ENCODE peak calls at places on chromosomes 7 and 10, in nine cellular contexts. One of them, this sample, is unnamed.
A peak's percentile ranks its signal among the peaks of the same experiment; 100 is the strongest.

GRCh38 chr7:108030536-108030935 is 27.6 kb upstream of the LAMB1 start:
- DNase-seq in psoas muscle: no peak
- DNase-seq in GM20000: no peak
- DNase-seq in fibroblast of pulmonary artery: no peak
- DNase-seq in Peyer's patch: no peak
- DNase-seq in HepG2: no peak
- DNase-seq in BE2C: no peak
- DNase-seq in GM12865: no peak
- DNase-seq in lower lobe of right lung: no peak
- DNase-seq in this sample: no peak

GRCh38 chr7:13258386-13258785 is 571.0 kb downstream of the ARL4A start:
- DNase-seq in psoas muscle: no peak
- DNase-seq in GM20000: no peak
- DNase-seq in fibroblast of pulmonary artery: no peak
- DNase-seq in Peyer's patch: no peak
- DNase-seq in HepG2: no peak
- DNase-seq in BE2C: no peak
- DNase-seq in GM12865: no peak
- DNase-seq in lower lobe of right lung: no peak
- DNase-seq in this sample: no peak

GRCh38 chr10:87541114-87541513 is 36.4 kb downstream of the MINPP1 start:
- DNase-seq in psoas muscle: no peak
- DNase-seq in GM20000: no peak
- DNase-seq in fibroblast of pulmonary artery: peak; percentile 52
- DNase-seq in Peyer's patch: no peak
- DNase-seq in HepG2: no peak
- DNase-seq in BE2C: no peak
- DNase-seq in GM12865: no peak
- DNase-seq in lower lobe of right lung: no peak
- DNase-seq in this sample: no peak

GRCh38 chr7:148045521-148045920 is 545.0 kb upstream of the C7orf33 start:
- DNase-seq in psoas muscle: no peak
- DNase-seq in GM20000: no peak
- DNase-seq in fibroblast of pulmonary artery: no peak
- DNase-seq in Peyer's patch: no peak
- DNase-seq in HepG2: no peak
- DNase-seq in BE2C: no peak
- DNase-seq in GM12865: no peak
- DNase-seq in lower lobe of right lung: no peak
- DNase-seq in this sample: no peak

GRCh38 chr7:157368955-157369354 is 32.2 kb downstream of the DNAJB6 start:
- DNase-seq in psoas muscle: no peak
- DNase-seq in GM20000: no peak
- DNase-seq in fibroblast of pulmonary artery: no peak
- DNase-seq in Peyer's patch: peak; percentile 29
- DNase-seq in HepG2: no peak
- DNase-seq in BE2C: peak; percentile 20
- DNase-seq in GM12865: no peak
- DNase-seq in lower lobe of right lung: no peak
- DNase-seq in this sample: no peak

GRCh38 chr7:1970895-1971294 is 261.9 kb downstream of the MAD1L1 start:
- DNase-seq in psoas muscle: no peak
- DNase-seq in GM20000: no peak
- DNase-seq in fibroblast of pulmonary artery: no peak
- DNase-seq in Peyer's patch: no peak
- DNase-seq in HepG2: no peak
- DNase-seq in BE2C: peak; percentile 1
- DNase-seq in GM12865: no peak
- DNase-seq in lower lobe of right lung: no peak
- DNase-seq in this sample: no peak

GRCh38 chr10:62815373-62816111 is 624 bp downstream of the EGR2 start:
- DNase-seq in psoas muscle: no peak
- DNase-seq in GM20000: no peak
- DNase-seq in fibroblast of pulmonary artery: no peak
- DNase-seq in Peyer's patch: peak; percentile 57
- DNase-seq in HepG2: no peak
- DNase-seq in BE2C: no peak
- DNase-seq in GM12865: peak; percentile 39
- DNase-seq in lower lobe of right lung: peak; percentile 54
- DNase-seq in this sample: peak; percentile 41

GRCh38 chr10:13649844-13650520 is 63.2 kb downstream of the PRPF18 start:
- DNase-seq in psoas muscle: no peak
- DNase-seq in GM20000: peak; percentile 34
- DNase-seq in fibroblast of pulmonary artery: no peak
- DNase-seq in Peyer's patch: no peak
- DNase-seq in HepG2: no peak
- DNase-seq in BE2C: no peak
- DNase-seq in GM12865: peak; percentile 36
- DNase-seq in lower lobe of right lung: no peak
- DNase-seq in this sample: no peak

GRCh38 chr7:129797224-129797789 is 155.5 kb downstream of the UBE2H start:
- DNase-seq in psoas muscle: no peak
- DNase-seq in GM20000: no peak
- DNase-seq in fibroblast of pulmonary artery: no peak
- DNase-seq in Peyer's patch: no peak
- DNase-seq in HepG2: no peak
- DNase-seq in BE2C: no peak
- DNase-seq in GM12865: no peak
- DNase-seq in lower lobe of right lung: no peak
- DNase-seq in this sample: no peak

GRCh38 chr7:81499262-81500116 is 270.4 kb downstream of the HGF start:
- DNase-seq in psoas muscle: no peak
- DNase-seq in GM20000: peak; percentile 31
- DNase-seq in fibroblast of pulmonary artery: peak; percentile 95
- DNase-seq in Peyer's patch: no peak
- DNase-seq in HepG2: peak; percentile 63
- DNase-seq in BE2C: peak; percentile 50
- DNase-seq in GM12865: peak; percentile 78
- DNase-seq in lower lobe of right lung: no peak
- DNase-seq in this sample: no peak

GRCh38 chr7:111137296-111138195 is 46.6 kb downstream of the LRRN3 start:
- DNase-seq in psoas muscle: no peak
- DNase-seq in GM20000: no peak
- DNase-seq in fibroblast of pulmonary artery: peak; percentile 21
- DNase-seq in Peyer's patch: no peak
- DNase-seq in HepG2: no peak
- DNase-seq in BE2C: peak; percentile 16
- DNase-seq in GM12865: peak; percentile 48
- DNase-seq in lower lobe of right lung: peak; percentile 30
- DNase-seq in this sample: no peak

GRCh38 chr7:25926009-25926408 is 226.0 kb upstream of the NFE2L3 start:
- DNase-seq in psoas muscle: no peak
- DNase-seq in GM20000: no peak
- DNase-seq in fibroblast of pulmonary artery: peak; percentile 42
- DNase-seq in Peyer's patch: no peak
- DNase-seq in HepG2: peak; percentile 10
- DNase-seq in BE2C: no peak
- DNase-seq in GM12865: no peak
- DNase-seq in lower lobe of right lung: no peak
- DNase-seq in this sample: no peak

GRCh38 chr10:71620642-71621041 is 98.9 kb downstream of the C10orf105 start:
- DNase-seq in psoas muscle: no peak
- DNase-seq in GM20000: no peak
- DNase-seq in fibroblast of pulmonary artery: no peak
- DNase-seq in Peyer's patch: no peak
- DNase-seq in HepG2: no peak
- DNase-seq in BE2C: no peak
- DNase-seq in GM12865: no peak
- DNase-seq in lower lobe of right lung: no peak
- DNase-seq in this sample: no peak
- TF ChIP-seq CTCF in psoas muscle: no peak
- TF ChIP-seq CTCF in GM20000: no peak
- TF ChIP-seq CTCF in fibroblast of pulmonary artery: no peak
- TF ChIP-seq CTCF in Peyer's patch: no peak
- TF ChIP-seq CTCF in HepG2: no peak
- TF ChIP-seq CTCF in BE2C: no peak
- TF ChIP-seq CTCF in GM12865: no peak
- TF ChIP-seq CTCF in lower lobe of right lung: no peak
- TF ChIP-seq CTCF in this sample: no peak

GRCh38 chr7:22853674-22854157 is 31.1 kb upstream of the TOMM7 start:
- DNase-seq in psoas muscle: no peak
- DNase-seq in GM20000: no peak
- DNase-seq in fibroblast of pulmonary artery: peak; percentile 33
- DNase-seq in Peyer's patch: peak; percentile 70
- DNase-seq in HepG2: no peak
- DNase-seq in BE2C: no peak
- DNase-seq in GM12865: peak; percentile 80
- DNase-seq in lower lobe of right lung: no peak
- DNase-seq in this sample: no peak
- TF ChIP-seq CTCF in psoas muscle: no peak
- TF ChIP-seq CTCF in GM20000: peak; percentile 22
- TF ChIP-seq CTCF in fibroblast of pulmonary artery: no peak
- TF ChIP-seq CTCF in Peyer's patch: no peak
- TF ChIP-seq CTCF in HepG2: no peak
- TF ChIP-seq CTCF in BE2C: no peak
- TF ChIP-seq CTCF in GM12865: peak; percentile 69
- TF ChIP-seq CTCF in lower lobe of right lung: no peak
- TF ChIP-seq CTCF in this sample: no peak

GRCh38 chr10:69654376-69654775 is 24.3 kb downstream of the FAM241B start:
- DNase-seq in psoas muscle: peak; percentile 34
- DNase-seq in GM20000: no peak
- DNase-seq in fibroblast of pulmonary artery: no peak
- DNase-seq in Peyer's patch: no peak
- DNase-seq in HepG2: no peak
- DNase-seq in BE2C: no peak
- DNase-seq in GM12865: no peak
- DNase-seq in lower lobe of right lung: no peak
- DNase-seq in this sample: no peak
- TF ChIP-seq CTCF in psoas muscle: no peak
- TF ChIP-seq CTCF in GM20000: no peak
- TF ChIP-seq CTCF in fibroblast of pulmonary artery: no peak
- TF ChIP-seq CTCF in Peyer's patch: no peak
- TF ChIP-seq CTCF in HepG2: no peak
- TF ChIP-seq CTCF in BE2C: no peak
- TF ChIP-seq CTCF in GM12865: no peak
- TF ChIP-seq CTCF in lower lobe of right lung: no peak
- TF ChIP-seq CTCF in this sample: no peak

DNA sequence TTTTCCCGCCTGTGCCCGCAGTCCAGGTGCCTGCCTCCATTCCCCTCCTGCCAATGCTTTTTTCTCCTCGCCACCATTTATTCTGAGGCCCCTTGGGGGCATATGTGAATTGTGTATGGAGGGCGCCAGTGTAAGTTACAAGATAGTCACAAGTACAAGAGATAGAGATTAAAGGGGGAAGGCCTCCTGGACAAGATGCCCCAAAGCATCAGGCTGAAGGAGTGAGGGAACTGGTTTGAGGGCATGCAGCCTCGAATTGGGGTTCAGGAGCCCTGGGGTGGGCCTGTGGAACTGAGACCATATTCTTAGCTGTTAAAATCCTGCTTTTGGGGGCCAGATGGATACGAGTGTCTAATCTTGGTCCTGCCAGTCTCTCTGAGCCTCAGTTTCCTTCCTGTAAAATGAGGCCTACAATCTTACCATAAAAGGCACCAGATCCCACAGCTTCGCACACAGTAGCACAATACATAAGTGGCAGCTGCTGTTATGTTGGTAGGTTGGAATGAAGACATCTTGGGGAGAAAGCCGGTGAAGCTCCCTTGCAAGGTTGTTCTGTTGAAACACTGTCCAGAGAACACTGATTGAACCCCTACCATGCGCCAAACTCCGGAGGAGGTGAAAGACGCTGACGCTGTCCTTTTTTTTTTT is 545 bp upstream of the COMTD1 start:
- DNase-seq in psoas muscle: no peak
- DNase-seq in GM20000: no peak
- DNase-seq in fibroblast of pulmonary artery: no peak
- DNase-seq in Peyer's patch: no peak
- DNase-seq in HepG2: no peak
- DNase-seq in BE2C: no peak
- DNase-seq in GM12865: no peak
- DNase-seq in lower lobe of right lung: no peak
- DNase-seq in this sample: no peak
- TF ChIP-seq CTCF in psoas muscle: peak; percentile 16
- TF ChIP-seq CTCF in GM20000: no peak
- TF ChIP-seq CTCF in fibroblast of pulmonary artery: no peak
- TF ChIP-seq CTCF in Peyer's patch: no peak
- TF ChIP-seq CTCF in HepG2: no peak
- TF ChIP-seq CTCF in BE2C: no peak
- TF ChIP-seq CTCF in GM12865: no peak
- TF ChIP-seq CTCF in lower lobe of right lung: peak; percentile 16
- TF ChIP-seq CTCF in this sample: peak; percentile 59

GRCh38 chr7:150978136-150978789 is at the start of gene KCNH2:
- DNase-seq in psoas muscle: no peak
- DNase-seq in GM20000: peak; percentile 72
- DNase-seq in fibroblast of pulmonary artery: no peak
- DNase-seq in Peyer's patch: no peak
- DNase-seq in HepG2: no peak
- DNase-seq in BE2C: peak; percentile 89
- DNase-seq in GM12865: no peak
- DNase-seq in lower lobe of right lung: no peak
- DNase-seq in this sample: no peak

GRCh38 chr7:150981644-150982043 is 3.5 kb upstream of the KCNH2 start:
- DNase-seq in psoas muscle: no peak
- DNase-seq in GM20000: no peak
- DNase-seq in fibroblast of pulmonary artery: no peak
- DNase-seq in Peyer's patch: no peak
- DNase-seq in HepG2: no peak
- DNase-seq in BE2C: no peak
- DNase-seq in GM12865: no peak
- DNase-seq in lower lobe of right lung: no peak
- DNase-seq in this sample: no peak

GRCh38 chr7:150982348-150982747 is 4.2 kb upstream of the KCNH2 start:
- DNase-seq in psoas muscle: no peak
- DNase-seq in GM20000: no peak
- DNase-seq in fibroblast of pulmonary artery: no peak
- DNase-seq in Peyer's patch: no peak
- DNase-seq in HepG2: no peak
- DNase-seq in BE2C: no peak
- DNase-seq in GM12865: no peak
- DNase-seq in lower lobe of right lung: no peak
- DNase-seq in this sample: no peak

GRCh38 chr7:150979706-150980390 is 1.7 kb upstream of the KCNH2 start:
- DNase-seq in psoas muscle: no peak
- DNase-seq in GM20000: no peak
- DNase-seq in fibroblast of pulmonary artery: no peak
- DNase-seq in Peyer's patch: no peak
- DNase-seq in HepG2: no peak
- DNase-seq in BE2C: peak; percentile 33
- DNase-seq in GM12865: no peak
- DNase-seq in lower lobe of right lung: no peak
- DNase-seq in this sample: no peak

GRCh38 chr7:150980663-150981062 is 2.5 kb upstream of the KCNH2 start:
- DNase-seq in psoas muscle: no peak
- DNase-seq in GM20000: no peak
- DNase-seq in fibroblast of pulmonary artery: no peak
- DNase-seq in Peyer's patch: no peak
- DNase-seq in HepG2: no peak
- DNase-seq in BE2C: peak; percentile 36
- DNase-seq in GM12865: no peak
- DNase-seq in lower lobe of right lung: no peak
- DNase-seq in this sample: no peak
- TF ChIP-seq CTCF in psoas muscle: no peak
- TF ChIP-seq CTCF in GM20000: no peak
- TF ChIP-seq CTCF in fibroblast of pulmonary artery: no peak
- TF ChIP-seq CTCF in Peyer's patch: no peak
- TF ChIP-seq CTCF in HepG2: no peak
- TF ChIP-seq CTCF in BE2C: peak; percentile 41
- TF ChIP-seq CTCF in GM12865: no peak
- TF ChIP-seq CTCF in lower lobe of right lung: no peak
- TF ChIP-seq CTCF in this sample: no peak

This sample was measured in natural killer cell.